ENCODE peak calls at places on chromosomes 5 and 9, in five cellular contexts. E, Y, K, Z and A are unnamed samples.

GRCh38 chr5:124527220-124527991 is 219.0 kb downstream of the ZNF608 start:
- DNase-seq in E (no peak), Y (no peak), K (no peak), Z (no peak), A (no peak)

GRCh38 chr9:128689820-128690683 is 1.0 kb downstream of the SET start:
- DNase-seq in E (peak; percentile 55), Y (peak; percentile 46), K (peak; percentile 26), Z (no peak), A (no peak)

GRCh38 chr5:30994926-30995325 is 198.6 kb upstream of the CDH6 start:
- DNase-seq in E (no peak), Y (no peak), K (no peak), Z (no peak), A (no peak)

GRCh38 chr5:118832974-118833373 is 155.4 kb downstream of the DTWD2 start:
- DNase-seq in E (no peak), Y (no peak), K (no peak), Z (no peak), A (no peak)

GRCh38 chr9:14437336-14438231 is 123.6 kb upstream of the NFIB start:
- DNase-seq in E (no peak), Y (no peak), K (no peak), Z (no peak), A (no peak)

GRCh38 chr9:104856413-104856941 is 71.5 kb downstream of the ABCA1 start:
- DNase-seq in E (no peak), Y (no peak), K (no peak), Z (no peak), A (no peak)

GRCh38 chr5:172645271-172645670 is 4.2 kb downstream of the NEURL1B start:
- DNase-seq in E (no peak), Y (no peak), K (no peak), Z (no peak), A (no peak)

GRCh38 chr5:110973510-110973909 is 98.0 kb upstream of the TSLP start:
- DNase-seq in E (no peak), Y (no peak), K (no peak), Z (no peak), A (no peak)

GRCh38 chr9:6014668-6015270 is 655 bp downstream of the RANBP6 start:
- DNase-seq in E (no peak), Y (no peak), K (no peak), Z (no peak), A (no peak)

GRCh38 chr5:145776886-145777285 is 58.3 kb downstream of the PRELID2 start:
- DNase-seq in E (no peak), Y (no peak), K (no peak), Z (no peak), A (no peak)

GRCh38 chr5:176364765-176365662 is at the start of gene ARL10:
- DNase-seq in E (peak; percentile 76), Y (peak; percentile 63), K (peak; percentile 21), Z (no peak), A (peak; percentile 41)

GRCh38 chr9:127172066-127172707 is 49.8 kb upstream of the ANGPTL2 start:
- DNase-seq in E (no peak), Y (no peak), K (no peak), Z (no peak), A (no peak)